ENCODE peak calls at places on chromosome 11, in nine cellular contexts. N is glutamatergic neuron; K is GM12865; E is NCI-H2227 treated with DMSO at 0.1 percent for 48 hours; L is H7; B is COR-L47; D is iPS-NIHi11; Y is stimulated activated CD4-positive, alpha-beta T cell treated with anti-CD3 and anti-CD28 coated beads, Interleukin-12 subunit alpha, Interleukin-12 subunit beta, amount 100 ng/mL, for 24 hours; W is head of caudate nucleus. Z is an unnamed sample.

GRCh38 chr11:74437441-74437840 is 29.9 kb downstream of the KCNE3 start:
- DNase-seq in N (no peak), K (no peak), E (no peak), L (no peak), B (no peak), D (no peak), Y (no peak), W (no peak), Z (peak)

GRCh38 chr11:66262191-66262590 is 6.2 kb upstream of the RAB1B start:
- DNase-seq in N (no peak), K (no peak), E (no peak), L (no peak), B (no peak), D (no peak), Y (no peak), W (no peak), Z (no peak)

GRCh38 chr11:72821920-72822799 is 7.9 kb downstream of the ATG16L2 start:
- DNase-seq in N (peak), K (peak), E (peak), L (peak), B (peak), D (peak), Y (peak), W (peak), Z (peak)

GRCh38 chr11:57306941-57307598 is 17.7 kb downstream of the TNKS1BP1 start:
- DNase-seq in N (no peak), K (no peak), E (no peak), L (peak), B (no peak), D (no peak), Y (no peak), W (no peak), Z (no peak)

GRCh38 chr11:58509730-58510129 is 1.8 kb upstream of the OR5B21 start:
- DNase-seq in N (no peak), K (no peak), E (no peak), L (no peak), B (no peak), D (no peak), Y (no peak), W (no peak), Z (no peak)

GRCh38 chr11:47879259-47880184 is 31.4 kb upstream of the NUP160 start:
- DNase-seq in N (no peak), K (peak), E (no peak), L (no peak), B (no peak), D (no peak), Y (no peak), W (no peak), Z (no peak)

GRCh38 chr11:25252854-25253253 is 756.0 kb downstream of the LUZP2 start:
- DNase-seq in N (no peak), K (no peak), E (no peak), L (no peak), B (no peak), D (no peak), Y (no peak), W (no peak), Z (no peak)

GRCh38 chr11:122137081-122137793 is 21.2 kb upstream of the BLID start:
- DNase-seq in N (no peak), K (no peak), E (no peak), L (no peak), B (no peak), D (no peak), Y (no peak), W (no peak), Z (peak)

Z was measured in brain microvascular endothelial cell.